ENCODE peak calls at places on chromosomes 16 and 17, in seven cellular contexts. One of them, this sample, is unnamed.
A peak's percentile ranks its signal among the peaks of the same experiment; 100 is the strongest.

GRCh38 chr16:1322407-1322806 is 11.0 kb upstream of the BAIAP3 start:
- DNase-seq in stomach: no peak
- DNase-seq in K562: no peak
- DNase-seq in transverse colon: no peak
- DNase-seq in A549: no peak
- DNase-seq in tibial nerve: no peak
- DNase-seq in ovary: no peak
- DNase-seq in this sample: no peak

GRCh38 chr17:54968954-54969400 is 412 bp downstream of the STXBP4 start:
- DNase-seq in stomach: no peak
- DNase-seq in K562: peak; percentile 41
- DNase-seq in transverse colon: peak; percentile 28
- DNase-seq in A549: no peak
- DNase-seq in tibial nerve: no peak
- DNase-seq in ovary: no peak
- DNase-seq in this sample: peak; percentile 70

GRCh38 chr17:35890774-35891155 is 10.6 kb upstream of the CCL5 start:
- DNase-seq in stomach: peak; percentile 35
- DNase-seq in K562: no peak
- DNase-seq in transverse colon: peak; percentile 54
- DNase-seq in A549: no peak
- DNase-seq in tibial nerve: no peak
- DNase-seq in ovary: no peak
- DNase-seq in this sample: no peak

GRCh38 chr17:42097691-42098661 is at the start of gene ZNF385C:
- DNase-seq in stomach: peak; percentile 41
- DNase-seq in K562: no peak
- DNase-seq in transverse colon: no peak
- DNase-seq in A549: no peak
- DNase-seq in tibial nerve: no peak
- DNase-seq in ovary: peak; percentile 36
- DNase-seq in this sample: no peak

GRCh38 chr16:51151951-51152663 is 1.0 kb upstream of the SALL1 start:
- DNase-seq in stomach: peak; percentile 34
- DNase-seq in K562: no peak
- DNase-seq in transverse colon: peak; percentile 33
- DNase-seq in A549: peak; percentile 16
- DNase-seq in tibial nerve: no peak
- DNase-seq in ovary: peak; percentile 92
- DNase-seq in this sample: no peak

GRCh38 chr16:58467915-58468314 is 32.0 kb upstream of the NDRG4 start:
- DNase-seq in stomach: no peak
- DNase-seq in K562: no peak
- DNase-seq in transverse colon: no peak
- DNase-seq in A549: no peak
- DNase-seq in tibial nerve: no peak
- DNase-seq in ovary: no peak
- DNase-seq in this sample: no peak

GRCh38 chr17:29359777-29360176 is 30.4 kb upstream of the TAOK1 start:
- DNase-seq in stomach: no peak
- DNase-seq in K562: no peak
- DNase-seq in transverse colon: no peak
- DNase-seq in A549: no peak
- DNase-seq in tibial nerve: no peak
- DNase-seq in ovary: no peak
- DNase-seq in this sample: no peak

GRCh38 chr17:43834106-43834505 is 1.2 kb upstream of the MPP3 start:
- DNase-seq in stomach: no peak
- DNase-seq in K562: peak; percentile 13
- DNase-seq in transverse colon: no peak
- DNase-seq in A549: peak; percentile 26
- DNase-seq in tibial nerve: peak; percentile 21
- DNase-seq in ovary: no peak
- DNase-seq in this sample: peak; percentile 84

GRCh38 chr17:49223517-49224197 is 6.9 kb downstream of the PHOSPHO1 start:
- DNase-seq in stomach: peak; percentile 57
- DNase-seq in K562: peak; percentile 63
- DNase-seq in transverse colon: peak; percentile 73
- DNase-seq in A549: peak; percentile 52
- DNase-seq in tibial nerve: peak; percentile 49
- DNase-seq in ovary: no peak
- DNase-seq in this sample: no peak

GRCh38 chr17:21300601-21301571 is 16.4 kb downstream of the MAP2K3 start:
- DNase-seq in stomach: no peak
- DNase-seq in K562: no peak
- DNase-seq in transverse colon: no peak
- DNase-seq in A549: no peak
- DNase-seq in tibial nerve: no peak
- DNase-seq in ovary: no peak
- DNase-seq in this sample: peak; percentile 63
- H3K9me3 ChIP-seq in stomach: no peaks in the 10 kb centered on the region
- H3K9me3 ChIP-seq in K562: no peaks in the 10 kb centered on the region
- H3K9me3 ChIP-seq in transverse colon: no peaks in the 10 kb centered on the region
- H3K9me3 ChIP-seq in A549: no peaks in the 10 kb centered on the region
- H3K9me3 ChIP-seq in tibial nerve: no peaks in the 10 kb centered on the region
- H3K9me3 ChIP-seq in ovary: no peaks in the 10 kb centered on the region
- H3K9me3 ChIP-seq in this sample: no peaks in the 10 kb centered on the region

DNA sequence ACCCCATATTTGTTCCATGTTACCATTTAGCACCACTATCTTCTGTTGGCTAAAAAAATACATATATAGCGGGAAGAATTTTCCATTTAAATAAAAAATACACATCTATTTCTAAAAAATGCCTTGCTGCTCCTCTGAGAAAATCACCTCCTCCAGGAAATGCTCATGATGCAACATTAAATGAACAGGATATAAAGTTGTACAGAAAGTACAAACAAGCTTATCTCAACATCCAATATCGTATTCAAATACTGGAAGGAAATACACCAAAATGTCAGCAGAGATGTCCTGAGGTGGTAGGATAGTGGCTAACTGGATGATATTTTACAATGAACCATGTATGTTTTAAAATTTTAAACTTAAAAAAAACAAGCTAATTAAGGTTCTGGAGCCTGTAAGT is 21.3 kb downstream of the GNA13 start:
- DNase-seq in stomach: no peak
- DNase-seq in K562: no peak
- DNase-seq in transverse colon: no peak
- DNase-seq in A549: no peak
- DNase-seq in tibial nerve: no peak
- DNase-seq in ovary: no peak
- DNase-seq in this sample: no peak
- TF ChIP-seq EP300 in stomach: no peak
- TF ChIP-seq EP300 in K562: no peak
- TF ChIP-seq EP300 in transverse colon: no peak
- TF ChIP-seq EP300 in A549: no peak
- TF ChIP-seq EP300 in tibial nerve: no peak
- TF ChIP-seq EP300 in ovary: no peak
- TF ChIP-seq EP300 in this sample: no peak

DNA sequence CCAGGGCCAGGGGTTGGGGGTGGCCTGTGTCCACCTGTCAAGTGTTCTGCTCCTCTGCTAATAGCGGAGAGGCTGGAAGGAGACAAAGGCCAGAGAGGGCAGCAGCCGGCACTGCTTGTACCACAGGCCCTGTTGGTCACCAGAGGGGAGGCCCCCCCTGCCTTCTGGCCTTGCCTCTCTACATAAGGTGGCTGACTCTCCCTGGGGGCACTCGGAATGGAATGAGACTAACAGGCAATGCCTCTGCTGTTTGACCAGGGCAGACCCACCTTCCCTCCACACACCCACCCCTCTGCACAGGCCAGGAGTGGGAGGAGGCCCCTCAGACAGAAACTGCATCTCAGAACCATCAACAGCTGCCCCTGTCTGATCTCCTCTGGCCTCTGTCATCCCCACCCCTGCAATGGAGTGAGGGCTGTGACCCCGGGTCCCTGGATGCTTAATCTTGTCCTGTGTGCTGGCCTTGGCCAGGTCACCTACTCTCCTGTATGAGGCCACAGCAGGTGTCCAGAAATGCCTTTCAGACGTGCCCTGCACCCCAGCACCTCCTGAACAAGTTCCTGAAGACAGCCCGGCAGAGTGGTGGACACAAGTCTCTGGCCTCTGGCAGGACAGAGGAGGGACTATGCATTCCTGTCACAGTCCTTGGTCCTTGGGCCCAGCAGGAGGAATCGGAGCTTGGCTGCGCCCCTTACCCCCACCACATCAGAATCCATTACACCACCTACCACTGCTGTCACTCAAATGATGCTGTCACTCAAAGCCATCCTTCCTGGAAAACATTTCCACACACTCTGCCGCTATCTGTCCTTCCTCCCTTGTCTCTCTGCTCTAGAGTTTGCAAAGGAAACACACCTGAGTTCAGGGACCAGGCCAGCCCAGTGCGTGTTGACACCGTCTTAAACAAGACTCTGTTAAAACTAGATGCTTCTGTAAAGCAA is 107.5 kb upstream of the ZNF750 start:
- DNase-seq in stomach: no peak
- DNase-seq in K562: no peak
- DNase-seq in transverse colon: no peak
- DNase-seq in A549: no peak
- DNase-seq in tibial nerve: no peak
- DNase-seq in ovary: no peak
- DNase-seq in this sample: peak; percentile 46
- H3K9me3 ChIP-seq in stomach: peaks cover 26% of the 10 kb centered on the region
- H3K9me3 ChIP-seq in K562: peaks cover 23% of the 10 kb centered on the region
- H3K9me3 ChIP-seq in transverse colon: peaks cover 16% of the 10 kb centered on the region
- H3K9me3 ChIP-seq in A549: peaks cover 93% of the 10 kb centered on the region
- H3K9me3 ChIP-seq in tibial nerve: peaks cover 65% of the 10 kb centered on the region
- H3K9me3 ChIP-seq in ovary: peaks cover 2% of the 10 kb centered on the region
- H3K9me3 ChIP-seq in this sample: peaks cover 20% of the 10 kb centered on the region

DNA sequence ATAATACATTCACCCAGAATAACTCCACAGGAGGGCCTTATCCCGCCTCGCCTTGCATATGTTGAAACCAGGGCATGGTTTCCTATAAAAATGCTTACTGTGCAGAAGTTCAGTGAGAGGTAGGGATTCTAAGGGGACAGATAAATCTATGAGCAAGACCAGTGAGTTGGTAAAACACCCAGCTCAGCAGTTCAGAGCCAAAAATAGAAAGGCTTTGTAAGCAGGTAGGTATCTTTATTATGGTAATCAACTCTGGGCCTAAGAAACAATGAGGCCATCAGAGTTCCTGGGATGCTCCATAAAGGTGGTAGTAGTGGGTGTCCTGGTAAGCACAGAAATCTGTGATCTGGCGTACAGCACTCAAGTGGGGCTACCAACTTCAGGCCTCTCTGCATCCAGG is 549.4 kb upstream of the CDH5 start:
- DNase-seq in stomach: no peak
- DNase-seq in K562: no peak
- DNase-seq in transverse colon: no peak
- DNase-seq in A549: no peak
- DNase-seq in tibial nerve: no peak
- DNase-seq in ovary: no peak
- DNase-seq in this sample: no peak
- TF ChIP-seq EP300 in stomach: no peak
- TF ChIP-seq EP300 in K562: no peak
- TF ChIP-seq EP300 in transverse colon: no peak
- TF ChIP-seq EP300 in A549: no peak
- TF ChIP-seq EP300 in tibial nerve: no peak
- TF ChIP-seq EP300 in ovary: no peak
- TF ChIP-seq EP300 in this sample: no peak

GRCh38 chr16:85206472-85207356 is 94.4 kb upstream of the CIBAR2 start:
- DNase-seq in stomach: peak; percentile 45
- DNase-seq in K562: no peak
- DNase-seq in transverse colon: peak; percentile 60
- DNase-seq in A549: no peak
- DNase-seq in tibial nerve: no peak
- DNase-seq in ovary: peak; percentile 89
- DNase-seq in this sample: peak; percentile 95
- H3K9me3 ChIP-seq in stomach: no peaks in the 10 kb centered on the region
- H3K9me3 ChIP-seq in K562: peaks cover 11% of the 10 kb centered on the region
- H3K9me3 ChIP-seq in transverse colon: no peaks in the 10 kb centered on the region
- H3K9me3 ChIP-seq in A549: no peaks in the 10 kb centered on the region
- H3K9me3 ChIP-seq in tibial nerve: no peaks in the 10 kb centered on the region
- H3K9me3 ChIP-seq in ovary: no peaks in the 10 kb centered on the region
- H3K9me3 ChIP-seq in this sample: no peaks in the 10 kb centered on the region

DNA sequence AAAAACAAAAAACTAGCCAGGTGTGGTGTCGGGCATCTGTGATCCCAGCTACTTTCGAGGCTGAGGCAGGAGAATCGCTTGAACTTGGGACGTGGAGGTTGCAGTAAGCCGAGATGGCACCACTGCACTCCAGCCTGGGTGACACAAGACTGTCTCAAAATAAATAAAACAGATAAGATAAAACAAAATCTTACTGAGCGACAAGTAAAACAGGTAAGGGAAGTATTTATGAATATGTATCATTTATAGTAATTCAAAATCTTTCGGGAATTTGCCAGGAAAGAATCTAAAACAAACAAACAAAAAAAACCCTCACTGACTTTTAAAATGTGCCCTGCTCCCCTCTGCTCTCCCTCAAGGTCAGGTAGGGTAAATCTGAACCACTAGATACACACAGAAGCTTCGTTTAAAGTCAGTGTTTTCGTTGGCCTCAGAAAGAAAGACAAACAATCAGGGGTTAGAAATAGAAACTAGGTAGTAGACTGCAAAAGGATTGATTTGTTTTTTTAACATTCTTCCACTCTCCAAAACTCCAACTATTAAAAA is 2.1 kb downstream of the PRPSAP1 start:
- DNase-seq in stomach: no peak
- DNase-seq in K562: no peak
- DNase-seq in transverse colon: no peak
- DNase-seq in A549: no peak
- DNase-seq in tibial nerve: no peak
- DNase-seq in ovary: no peak
- DNase-seq in this sample: no peak
- TF ChIP-seq EP300 in stomach: no peak
- TF ChIP-seq EP300 in K562: no peak
- TF ChIP-seq EP300 in transverse colon: no peak
- TF ChIP-seq EP300 in A549: no peak
- TF ChIP-seq EP300 in tibial nerve: no peak
- TF ChIP-seq EP300 in ovary: no peak
- TF ChIP-seq EP300 in this sample: no peak

DNA sequence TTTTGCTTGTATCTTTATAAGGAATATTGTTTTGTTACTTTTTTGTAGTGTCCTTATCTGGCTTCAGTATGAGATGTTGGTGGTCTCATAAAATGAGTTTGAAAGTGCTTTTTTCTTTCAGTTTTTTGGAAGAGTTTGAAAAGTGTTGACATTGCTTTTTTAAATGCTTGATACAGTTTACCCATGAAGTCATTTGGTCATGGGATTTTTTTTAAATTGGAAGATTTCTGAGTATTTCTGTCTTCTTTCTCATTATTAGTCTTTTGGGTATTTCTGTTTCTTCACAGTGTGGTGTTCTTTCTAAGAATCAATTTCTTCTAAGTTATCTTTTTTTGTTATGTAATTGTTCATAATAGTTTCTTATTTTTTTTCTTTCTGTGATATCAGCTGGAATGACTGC is 15.1 kb downstream of the ZNF267 start:
- DNase-seq in stomach: no peak
- DNase-seq in K562: no peak
- DNase-seq in transverse colon: no peak
- DNase-seq in A549: no peak
- DNase-seq in tibial nerve: no peak
- DNase-seq in ovary: no peak
- DNase-seq in this sample: no peak
- H3K9me3 ChIP-seq in stomach: peaks cover 34% of the 10 kb centered on the region
- H3K9me3 ChIP-seq in K562: peaks cover 33% of the 10 kb centered on the region
- H3K9me3 ChIP-seq in transverse colon: peaks cover 12% of the 10 kb centered on the region
- H3K9me3 ChIP-seq in A549: peaks cover 82% of the 10 kb centered on the region
- H3K9me3 ChIP-seq in tibial nerve: no peaks in the 10 kb centered on the region
- H3K9me3 ChIP-seq in ovary: no peaks in the 10 kb centered on the region
- H3K9me3 ChIP-seq in this sample: no peaks in the 10 kb centered on the region